ENCODE peak calls at places on chromosomes 5 and 9, in five cellular contexts. I, C, Y, T and N are unnamed samples.

GRCh38 chr9:28808042-28808441 is 1234.8 kb upstream of the C9orf72 start:
- DNase-seq in I (no peak), Y (peak; percentile 75), T (no peak), C (no peak), N (no peak)

GRCh38 chr9:127283917-127284316 is 19.3 kb downstream of the GARNL3 start:
- DNase-seq in T (no peak), Y (peak; percentile 68), I (no peak), C (peak; percentile 62), N (peak; percentile 28)

GRCh38 chr9:94482110-94482509 is 72.8 kb upstream of the PCAT7 start:
- DNase-seq in I (no peak), T (no peak), C (no peak), Y (no peak), N (no peak)

GRCh38 chr5:68683632-68684035 is 410.2 kb upstream of the SLC30A5 start:
- DNase-seq in I (peak; percentile 23), T (no peak), Y (peak; percentile 98), C (peak; percentile 96), N (no peak)

GRCh38 chr5:133121611-133122150 is 69.9 kb downstream of the HSPA4 start:
- DNase-seq in Y (no peak), T (no peak), C (no peak), I (no peak), N (no peak)

GRCh38 chr9:7316967-7317366 is 482.6 kb downstream of the DMAC1 start:
- DNase-seq in T (no peak), Y (no peak), C (peak; percentile 10), I (no peak), N (no peak)

GRCh38 chr9:115883467-115884329 is 269.9 kb upstream of the PAPPA start:
- DNase-seq in Y (peak; percentile 80), T (no peak), C (peak; percentile 69), I (peak; percentile 23), N (peak; percentile 18)

GRCh38 chr9:130837002-130837511 is 2.0 kb downstream of the ABL1 start:
- DNase-seq in T (no peak), C (peak; percentile 86), Y (peak; percentile 66), I (no peak), N (no peak)

GRCh38 chr5:58629190-58630159 is 46.6 kb downstream of the RAB3C start:
- DNase-seq in I (peak; percentile 68), Y (no peak), T (no peak), C (no peak), N (no peak)

GRCh38 chr9:110135858-110136257 is 72.1 kb downstream of the C9orf152 start:
- DNase-seq in C (peak; percentile 60), T (no peak), Y (peak; percentile 48), I (no peak), N (no peak)

GRCh38 chr5:1137567-1138444 is 25.9 kb upstream of the SLC12A7 start:
- DNase-seq in T (no peak), I (no peak), Y (no peak), C (no peak), N (no peak)

GRCh38 chr5:156826150-156826549 is 23.9 kb upstream of the PPP1R2B start:
- DNase-seq in I (no peak), C (no peak), T (no peak), Y (no peak), N (no peak)

GRCh38 chr9:84189901-84190300 is 150.7 kb downstream of the SLC28A3 start:
- DNase-seq in I (no peak), C (no peak), T (no peak), Y (no peak), N (no peak)

GRCh38 chr9:129665814-129666511 is 516 bp downstream of the PRRX2 start:
- DNase-seq in I (no peak), Y (no peak), T (no peak), C (peak; percentile 64), N (no peak)

GRCh38 chr5:86075139-86075538 is 542.6 kb upstream of the COX7C start:
- DNase-seq in I (no peak), Y (no peak), C (no peak), T (no peak), N (no peak)

GRCh38 chr5:129506092-129506491 is 46.0 kb downstream of the ADAMTS19 start:
- DNase-seq in T (no peak), C (peak; percentile 4), Y (peak; percentile 54), I (no peak), N (no peak)

GRCh38 chr5:137281201-137281600 is 217.9 kb downstream of the SPOCK1 start:
- DNase-seq in Y (no peak), T (no peak), C (no peak), I (no peak), N (no peak)

GRCh38 chr5:112614986-112615385 is 122.7 kb upstream of the APC start:
- DNase-seq in I (no peak), C (peak; percentile 21), Y (no peak), T (no peak), N (no peak)

GRCh38 chr9:31587176-31587575 is 797.3 kb upstream of the ACO1 start:
- DNase-seq in Y (no peak), I (no peak), C (no peak), T (no peak), N (no peak)

GRCh38 chr9:97059661-97060060 is 20.7 kb upstream of the CTSV start:
- DNase-seq in T (no peak), Y (no peak), I (no peak), C (peak; percentile 5), N (no peak)

GRCh38 chr9:97529363-97530076 is 28.1 kb downstream of the TMOD1 start:
- DNase-seq in I (no peak), C (peak; percentile 36), Y (peak; percentile 70), T (no peak), N (no peak)

GRCh38 chr9:93644397-93645088 is 68.2 kb downstream of the PHF2 start:
- DNase-seq in Y (no peak), T (no peak), C (no peak), I (peak; percentile 3), N (no peak)

GRCh38 chr5:78215565-78215964 is 78.9 kb downstream of the AP3B1 start:
- DNase-seq in C (no peak), T (no peak), I (no peak), Y (no peak), N (no peak)

GRCh38 chr5:120843390-120843980 is 379.4 kb downstream of the PRR16 start:
- DNase-seq in I (no peak), T (no peak), C (no peak), Y (no peak), N (no peak)

GRCh38 chr9:95140821-95141220 is 176.7 kb downstream of the FANCC start:
- DNase-seq in Y (peak; percentile 29), T (no peak), C (no peak), I (no peak), N (no peak)

GRCh38 chr9:134025606-134026541 is 593 bp downstream of the BRD3OS start:
- DNase-seq in I (peak; percentile 44), T (no peak), Y (peak; percentile 44), C (peak; percentile 77), N (peak; percentile 34)

GRCh38 chr5:69493235-69493925 is 790 bp downstream of the OCLN start:
- DNase-seq in Y (no peak), T (no peak), C (peak; percentile 63), I (peak; percentile 71), N (no peak)

GRCh38 chr9:136672431-136673087 is 9.8 kb downstream of the EGFL7 start:
- DNase-seq in I (no peak), C (no peak), T (no peak), Y (no peak), N (no peak)

GRCh38 chr5:125053179-125053578 is 306.7 kb upstream of the ZNF608 start:
- DNase-seq in T (no peak), Y (no peak), C (no peak), I (no peak), N (no peak)
- H3K4me3 ChIP-seq in T (no peak overlapping the region), Y (no peak overlapping the region), C (no peak overlapping the region), I (no peak overlapping the region), N (no peak overlapping the region)

DNA sequence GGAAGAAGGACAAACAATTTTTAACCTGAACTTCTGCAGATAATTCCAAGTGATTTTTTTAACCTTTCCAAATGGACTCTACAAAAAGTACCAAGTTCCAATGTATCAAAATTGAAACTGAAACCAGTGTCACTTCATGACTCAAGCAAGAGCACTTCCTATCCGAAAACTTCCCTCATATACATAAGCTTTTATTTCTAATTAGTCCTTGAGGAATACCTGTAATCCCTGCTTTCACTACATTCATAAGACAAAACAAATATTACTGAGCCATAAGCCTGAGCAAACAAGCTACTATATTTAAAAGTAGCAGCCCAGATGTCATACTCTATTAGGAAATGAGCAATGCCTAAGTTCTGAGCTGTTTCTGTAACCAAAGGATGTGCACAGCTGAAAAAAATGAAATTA is 224.4 kb downstream of the EBF1 start:
- DNase-seq in Y (peak; percentile 83), I (no peak), C (peak; percentile 72), T (no peak), N (no peak)
- H3K4me3 ChIP-seq in Y (no peak overlapping the region), I (no peak overlapping the region), C (peak overlapping the region; percentile 66), T (no peak overlapping the region), N (no peak overlapping the region)

DNA sequence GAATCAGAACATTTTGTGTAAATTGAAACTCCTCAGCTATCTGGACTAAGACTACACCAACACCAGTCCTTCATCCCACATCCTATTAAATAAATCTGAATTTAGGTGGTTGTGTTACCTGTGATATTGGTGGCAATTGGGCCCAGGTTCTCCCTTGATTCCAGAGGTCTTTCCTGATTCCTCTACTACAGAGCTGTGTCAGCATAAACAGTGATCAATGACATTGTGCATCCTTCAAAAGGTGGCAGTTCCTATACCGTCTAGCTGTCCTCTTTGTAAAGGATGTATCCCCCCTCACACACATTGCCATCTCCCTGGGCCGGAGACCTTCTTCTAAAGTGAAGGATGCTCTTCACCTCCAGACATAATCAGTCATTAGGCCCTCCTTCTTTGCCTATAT is 239.2 kb downstream of the FAM114A2 start:
- DNase-seq in I (no peak), C (no peak), Y (no peak), T (no peak), N (no peak)
- H3K4me3 ChIP-seq in I (no peak overlapping the region), C (no peak overlapping the region), Y (no peak overlapping the region), T (no peak overlapping the region), N (no peak overlapping the region)

GRCh38 chr5:177111720-177112394 is 21.7 kb upstream of the NSD1 start:
- DNase-seq in I (no peak), T (peak; percentile 76), Y (peak; percentile 44), C (peak; percentile 44), N (peak; percentile 53)

GRCh38 chr5:177113566-177114424 is 19.8 kb upstream of the NSD1 start:
- DNase-seq in C (peak; percentile 76), T (no peak), I (peak; percentile 57), Y (peak; percentile 82), N (peak; percentile 68)

GRCh38 chr5:177112589-177113220 is 20.9 kb upstream of the NSD1 start:
- DNase-seq in T (no peak), I (no peak), Y (no peak), C (no peak), N (no peak)

GRCh38 chr5:177117441-177118045 is 16.0 kb upstream of the NSD1 start:
- DNase-seq in T (no peak), C (no peak), Y (no peak), I (no peak), N (no peak)

DNA sequence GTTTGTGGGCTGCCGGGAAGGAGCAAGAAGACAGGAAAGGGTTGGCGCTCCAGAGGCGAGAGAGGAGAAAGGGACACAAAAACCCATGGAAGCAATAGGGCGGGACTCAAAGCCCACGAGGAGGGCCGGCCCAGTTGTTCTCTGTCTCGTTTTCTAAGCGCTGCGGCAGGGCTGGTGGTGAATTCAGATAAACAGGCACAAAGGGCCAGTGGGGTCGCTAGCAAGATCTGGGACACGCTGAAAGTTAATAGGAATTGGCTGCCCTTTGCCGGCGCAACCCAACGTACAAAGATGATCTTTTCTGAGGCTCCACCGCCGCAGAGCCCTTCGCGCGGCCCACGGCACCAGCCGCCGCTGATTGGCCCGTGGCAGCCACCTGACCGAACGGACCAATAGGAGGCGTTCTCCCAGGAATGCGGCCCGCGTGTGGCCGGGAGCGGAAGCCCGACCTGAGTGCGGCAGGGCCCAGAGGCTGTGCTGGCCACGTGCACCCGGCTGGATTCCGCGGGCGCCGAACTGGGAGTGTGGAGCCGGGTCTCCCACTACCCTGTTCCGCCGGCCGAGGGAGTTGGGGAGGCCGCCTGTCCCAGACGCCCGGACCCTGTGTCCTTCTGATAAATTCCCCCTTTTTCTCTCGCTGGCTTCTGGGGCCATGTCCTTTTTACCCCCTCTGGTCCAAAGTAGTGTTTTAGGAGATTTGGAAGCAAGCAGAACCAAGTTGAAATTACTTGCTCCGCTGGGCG is 16.8 kb upstream of the NSD1 start:
- DNase-seq in Y (peak; percentile 86), C (peak; percentile 88), T (no peak), I (peak; percentile 84), N (no peak)
- H3K4me3 ChIP-seq in Y (no peak overlapping the region), C (peak overlapping the region; percentile 38), T (no peak overlapping the region), I (no peak overlapping the region), N (no peak overlapping the region)